ENCODE peak calls at places on chromosomes 5 and 9, in four cellular contexts. One of them, this sample, is unnamed.

GRCh38 chr9:91065231-91066041 is 263.8 kb downstream of the SYK start:
- DNase-seq in Kasumi-1: no peak
- DNase-seq in activated CD4-positive, alpha-beta T cell treated with anti-CD3 and anti-CD28 coated beads for 4 hours: no peak
- DNase-seq in aorta: no peak
- DNase-seq in this sample: no peak

GRCh38 chr5:126675338-126675737 is 74.6 kb downstream of the PHAX start:
- DNase-seq in Kasumi-1: no peak
- DNase-seq in activated CD4-positive, alpha-beta T cell treated with anti-CD3 and anti-CD28 coated beads for 4 hours: no peak
- DNase-seq in aorta: no peak
- DNase-seq in this sample: no peak

GRCh38 chr5:135434591-135435466 is 12.3 kb downstream of the DCANP1 start:
- DNase-seq in activated CD4-positive, alpha-beta T cell treated with anti-CD3 and anti-CD28 coated beads for 4 hours: no peak
- DNase-seq in Kasumi-1: no peak
- DNase-seq in aorta: no peak
- DNase-seq in this sample: no peak

GRCh38 chr5:115575167-115576070 is 26.9 kb downstream of the TICAM2 start:
- DNase-seq in aorta: no peak
- DNase-seq in activated CD4-positive, alpha-beta T cell treated with anti-CD3 and anti-CD28 coated beads for 4 hours: no peak
- DNase-seq in Kasumi-1: no peak
- DNase-seq in this sample: no peak

GRCh38 chr9:93683331-93684134 is 107.1 kb downstream of the PHF2 start:
- DNase-seq in Kasumi-1: no peak
- DNase-seq in aorta: peak
- DNase-seq in activated CD4-positive, alpha-beta T cell treated with anti-CD3 and anti-CD28 coated beads for 4 hours: no peak
- DNase-seq in this sample: no peak

GRCh38 chr9:131422241-131422792 is 28.4 kb downstream of the PRRC2B start:
- DNase-seq in Kasumi-1: no peak
- DNase-seq in aorta: no peak
- DNase-seq in activated CD4-positive, alpha-beta T cell treated with anti-CD3 and anti-CD28 coated beads for 4 hours: no peak
- DNase-seq in this sample: no peak

GRCh38 chr9:95880011-95880690 is 4.7 kb downstream of the ERCC6L2 start:
- DNase-seq in activated CD4-positive, alpha-beta T cell treated with anti-CD3 and anti-CD28 coated beads for 4 hours: no peak
- DNase-seq in Kasumi-1: no peak
- DNase-seq in aorta: no peak
- DNase-seq in this sample: no peak

GRCh38 chr5:108481355-108481931 is 99.5 kb upstream of the FBXL17 start:
- DNase-seq in Kasumi-1: peak
- DNase-seq in activated CD4-positive, alpha-beta T cell treated with anti-CD3 and anti-CD28 coated beads for 4 hours: no peak
- DNase-seq in aorta: no peak
- DNase-seq in this sample: peak

GRCh38 chr5:42767491-42768105 is 11.0 kb downstream of the CCDC152 start:
- DNase-seq in Kasumi-1: peak
- DNase-seq in activated CD4-positive, alpha-beta T cell treated with anti-CD3 and anti-CD28 coated beads for 4 hours: no peak
- DNase-seq in aorta: no peak
- DNase-seq in this sample: no peak

GRCh38 chr5:146051678-146052077 is 53.7 kb downstream of the PLAC8L1 start:
- DNase-seq in activated CD4-positive, alpha-beta T cell treated with anti-CD3 and anti-CD28 coated beads for 4 hours: no peak
- DNase-seq in aorta: no peak
- DNase-seq in Kasumi-1: no peak
- DNase-seq in this sample: no peak

GRCh38 chr5:97968346-97968745 is 785.3 kb upstream of the RIOK2 start:
- DNase-seq in Kasumi-1: no peak
- DNase-seq in activated CD4-positive, alpha-beta T cell treated with anti-CD3 and anti-CD28 coated beads for 4 hours: no peak
- DNase-seq in aorta: no peak
- DNase-seq in this sample: no peak